ENCODE peak calls at places on chromosomes 7 and 10, in eight cellular contexts. F is Caco-2, D is HFF-Myc, S is hippocampal formation, K is NCI-H1436, I is AG09309, Y is adrenal gland, A is amniotic stem cell. C is an unnamed sample.

GRCh38 chr7:100674441-100675407 is 1.2 kb downstream of the GNB2 start:
- DNase-seq in F (peak), D (no peak), S (no peak), K (no peak), I (no peak), Y (no peak), A (no peak), C (no peak)

GRCh38 chr7:87574630-87575029 is 26.1 kb downstream of the ABCB1 start:
- DNase-seq in F (no peak), D (peak), S (no peak), K (no peak), I (no peak), Y (no peak), A (peak), C (peak)

GRCh38 chr7:154409703-154410311 is 357.6 kb downstream of the DPP6 start:
- DNase-seq in F (no peak), D (no peak), S (peak), K (no peak), I (no peak), Y (no peak), A (no peak), C (no peak)

GRCh38 chr10:8238989-8239388 is 184.5 kb downstream of the GATA3 start:
- DNase-seq in F (no peak), D (no peak), S (no peak), K (no peak), I (no peak), Y (no peak), A (no peak), C (no peak)

GRCh38 chr10:97426776-97427570 is 982 bp downstream of the PGAM1 start:
- DNase-seq in F (no peak), D (no peak), S (no peak), K (peak), I (no peak), Y (no peak), A (no peak), C (no peak)

GRCh38 chr7:5523052-5523711 is 99.5 kb upstream of the TNRC18 start:
- DNase-seq in F (peak), D (no peak), S (no peak), K (no peak), I (no peak), Y (peak), A (no peak), C (no peak)

GRCh38 chr7:112946350-112946749 is 140.3 kb downstream of the GPR85 start:
- DNase-seq in F (no peak), D (no peak), S (no peak), K (no peak), I (no peak), Y (no peak), A (no peak), C (no peak)

GRCh38 chr10:43084812-43085211 is 7.9 kb downstream of the RET start:
- DNase-seq in F (no peak), D (no peak), S (no peak), K (no peak), I (no peak), Y (no peak), A (no peak), C (no peak)

GRCh38 chr7:54885285-54885684 is 126.3 kb upstream of the SEC61G start:
- DNase-seq in F (no peak), D (no peak), S (no peak), K (no peak), I (no peak), Y (no peak), A (no peak), C (no peak)

GRCh38 chr7:44977304-44977858 is 1.4 kb downstream of the MYO1G start:
- DNase-seq in F (peak), D (no peak), S (no peak), K (no peak), I (no peak), Y (no peak), A (no peak), C (no peak)

GRCh38 chr10:33134011-33134751 is 176.2 kb upstream of the ITGB1 start:
- DNase-seq in F (no peak), D (no peak), S (no peak), K (no peak), I (peak), Y (peak), A (peak), C (no peak)

GRCh38 chr10:5531558-5532230 is 6.9 kb downstream of the CALML3 start:
- DNase-seq in F (peak), D (no peak), S (no peak), K (no peak), I (no peak), Y (no peak), A (no peak), C (no peak)

GRCh38 chr7:116122972-116123595 is 87.3 kb upstream of the TES start:
- DNase-seq in F (no peak), D (peak), S (peak), K (peak), I (peak), Y (no peak), A (peak), C (no peak)

GRCh38 chr10:128528781-128529180 is 402.6 kb upstream of the MKI67 start:
- DNase-seq in F (no peak), D (no peak), S (no peak), K (no peak), I (no peak), Y (no peak), A (no peak), C (no peak)

GRCh38 chr7:112252691-112253090 is 46.2 kb downstream of the ZNF277 start:
- DNase-seq in F (no peak), D (no peak), S (no peak), K (no peak), I (no peak), Y (no peak), A (no peak), C (no peak)

GRCh38 chr10:5514226-5514881 is 10.4 kb upstream of the CALML3 start:
- DNase-seq in F (no peak), D (no peak), S (no peak), K (no peak), I (no peak), Y (no peak), A (no peak), C (no peak)

GRCh38 chr7:55552320-55553086 is 19.8 kb downstream of the VOPP1 start:
- DNase-seq in F (no peak), D (no peak), S (peak), K (no peak), I (no peak), Y (peak), A (no peak), C (no peak)

GRCh38 chr7:125877251-125877650 is 947.6 kb upstream of the POT1 start:
- DNase-seq in F (no peak), D (no peak), S (no peak), K (no peak), I (no peak), Y (no peak), A (no peak), C (no peak)

GRCh38 chr10:29820890-29821398 is 186.2 kb upstream of the SVIL start:
- DNase-seq in F (no peak), D (no peak), S (no peak), K (no peak), I (no peak), Y (no peak), A (no peak), C (no peak)

GRCh38 chr10:51892965-51893658 is 193.7 kb upstream of the CSTF2T start:
- DNase-seq in F (no peak), D (no peak), S (no peak), K (no peak), I (no peak), Y (no peak), A (no peak), C (no peak)

GRCh38 chr10:15518256-15518655 is 147.2 kb upstream of the FAM171A1 start:
- DNase-seq in F (no peak), D (peak), S (no peak), K (no peak), I (peak), Y (no peak), A (peak), C (peak)

GRCh38 chr7:94600267-94600666 is 55.7 kb downstream of the SGCE start:
- DNase-seq in F (no peak), D (no peak), S (no peak), K (no peak), I (no peak), Y (no peak), A (no peak), C (no peak)

GRCh38 chr7:129684777-129685176 is 73.3 kb downstream of the NRF1 start:
- DNase-seq in F (no peak), D (no peak), S (no peak), K (no peak), I (no peak), Y (no peak), A (no peak), C (no peak)

GRCh38 chr7:140881507-140882228 is 43.1 kb downstream of the BRAF start:
- DNase-seq in F (no peak), D (no peak), S (no peak), K (no peak), I (no peak), Y (no peak), A (no peak), C (no peak)

GRCh38 chr7:90276033-90276728 is 31.2 kb downstream of the CFAP69 start:
- DNase-seq in F (peak), D (no peak), S (no peak), K (no peak), I (no peak), Y (no peak), A (no peak), C (no peak)

GRCh38 chr10:4847580-4848020 is 21.6 kb downstream of the AKR1E2 start:
- DNase-seq in F (no peak), D (peak), S (no peak), K (no peak), I (peak), Y (no peak), A (peak), C (peak)

GRCh38 chr10:3747248-3747960 is 37.6 kb downstream of the KLF6 start:
- DNase-seq in F (no peak), D (no peak), S (no peak), K (no peak), I (no peak), Y (no peak), A (no peak), C (no peak)

GRCh38 chr10:94361161-94361794 is 1.5 kb downstream of the NOC3L start:
- DNase-seq in F (no peak), D (no peak), S (no peak), K (no peak), I (no peak), Y (peak), A (no peak), C (no peak)

GRCh38 chr7:69840248-69840647 is 242.0 kb downstream of the AUTS2 start:
- DNase-seq in F (no peak), D (no peak), S (no peak), K (no peak), I (no peak), Y (no peak), A (no peak), C (no peak)

GRCh38 chr7:947391-948210 is 6.9 kb downstream of the ADAP1 start:
- DNase-seq in F (no peak), D (no peak), S (no peak), K (no peak), I (no peak), Y (no peak), A (no peak), C (no peak)

GRCh38 chr10:86108696-86109095 is 257.9 kb downstream of the GRID1 start:
- DNase-seq in F (no peak), D (no peak), S (no peak), K (no peak), I (no peak), Y (no peak), A (no peak), C (no peak)